ENCODE peak calls at places on chromosomes 6 and 20, in six cellular contexts. R is kidney tubule cell; P is anterior cingulate cortex; Y is SW 1271; M is stimulated activated naive CD8-positive, alpha-beta T cell treated with anti-CD3 and anti-CD28 coated beads, Interleukin-15, amount 100 ng/mL, for 72 hours; Q is activated CD4-positive, CD25-positive, alpha-beta regulatory T cell. L is an unnamed sample.

GRCh38 chr6:133741375-133741861 is 147.5 kb upstream of the TCF21 start:
- DNase-seq in P (no peak), M (no peak), R (peak; percentile 35), Q (no peak), Y (no peak), L (no peak)

GRCh38 chr6:83592770-83593394 is 80.5 kb downstream of the PRSS35 start:
- DNase-seq in M (no peak), Y (peak; percentile 39), P (no peak), Q (no peak), R (peak; percentile 44), L (no peak)

GRCh38 chr6:94372229-94372628 is 952.9 kb upstream of the EPHA7 start:
- DNase-seq in Y (no peak), M (no peak), P (no peak), R (no peak), Q (no peak), L (no peak)

GRCh38 chr6:131924881-131925474 is 26.2 kb downstream of the CCN2 start:
- DNase-seq in R (peak; percentile 56), Q (no peak), Y (peak; percentile 58), M (no peak), P (no peak), L (no peak)

GRCh38 chr6:16755544-16755943 is 5.7 kb downstream of the ATXN1 start:
- DNase-seq in Y (no peak), M (no peak), Q (no peak), P (no peak), R (no peak), L (no peak)

GRCh38 chr20:43665466-43666176 is 1.3 kb upstream of the MYBL2 start:
- DNase-seq in P (no peak), M (no peak), Q (no peak), Y (no peak), R (no peak), L (no peak)

GRCh38 chr20:23161968-23162696 is 76.0 kb upstream of the CD93 start:
- DNase-seq in P (no peak), M (no peak), Q (no peak), R (peak; percentile 96), Y (no peak), L (peak; percentile 90)

GRCh38 chr6:16106991-16107787 is 21.7 kb upstream of the MYLIP start:
- DNase-seq in M (no peak), P (no peak), Y (no peak), R (no peak), Q (no peak), L (no peak)

GRCh38 chr6:4582506-4582905 is 193.7 kb upstream of the CDYL start:
- DNase-seq in Q (no peak), R (no peak), M (no peak), Y (no peak), P (no peak), L (no peak)

GRCh38 chr6:151341481-151342195 is 49.7 kb downstream of the ZBTB2 start:
- DNase-seq in Q (no peak), R (no peak), P (no peak), Y (no peak), M (no peak), L (no peak)

GRCh38 chr6:47135772-47136171 is 93.6 kb upstream of the ADGRF1 start:
- DNase-seq in P (no peak), R (peak; percentile 95), Y (peak; percentile 56), Q (no peak), M (no peak), L (no peak)

GRCh38 chr20:2165871-2166270 is 64.2 kb downstream of the STK35 start:
- DNase-seq in R (no peak), Q (no peak), M (no peak), P (no peak), Y (no peak), L (no peak)

GRCh38 chr20:3101737-3102574 is 17.4 kb upstream of the AVP start:
- DNase-seq in Q (peak; percentile 9), Y (no peak), M (peak; percentile 83), R (no peak), P (no peak), L (no peak)

GRCh38 chr6:37602360-37602759 is 95.3 kb downstream of the MDGA1 start:
- DNase-seq in P (no peak), Q (no peak), M (no peak), Y (no peak), R (no peak), L (no peak)

GRCh38 chr6:165654144-165654543 is 8.9 kb downstream of the PDE10A start:
- DNase-seq in M (no peak), Y (no peak), R (no peak), Q (no peak), P (no peak), L (no peak)

GRCh38 chr6:165082631-165083030 is 226.8 kb downstream of the C6orf118 start:
- DNase-seq in Y (no peak), M (no peak), Q (no peak), R (no peak), P (no peak), L (no peak)

GRCh38 chr20:34096699-34097420 is 15.2 kb downstream of the EIF2S2 start:
- DNase-seq in M (no peak), Y (no peak), P (no peak), Q (no peak), R (no peak), L (no peak)

GRCh38 chr6:139271056-139271455 is 20.7 kb downstream of the TXLNB start:
- DNase-seq in Y (no peak), Q (no peak), R (peak; percentile 46), M (no peak), P (no peak), L (no peak)

GRCh38 chr6:56890683-56891429 is 64.1 kb upstream of the BEND6 start:
- DNase-seq in P (no peak), Q (no peak), Y (peak; percentile 30), R (peak; percentile 72), M (no peak), L (no peak)

GRCh38 chr20:1086273-1087213 is 31.9 kb upstream of the PSMF1 start:
- DNase-seq in M (no peak), R (no peak), P (no peak), Y (no peak), Q (no peak), L (no peak)

GRCh38 chr6:16583151-16583762 is 178.0 kb downstream of the ATXN1 start:
- DNase-seq in P (no peak), M (no peak), Q (no peak), Y (no peak), R (no peak), L (no peak)

GRCh38 chr6:77373955-77374354 is 89.3 kb downstream of the HTR1B start:
- DNase-seq in P (no peak), Y (no peak), R (no peak), M (no peak), Q (no peak), L (no peak)

GRCh38 chr6:166540631-166541331 is 45.7 kb downstream of the RAMACL start:
- DNase-seq in Y (no peak), Q (peak; percentile 24), R (no peak), P (no peak), M (peak; percentile 41), L (no peak)

GRCh38 chr6:37979392-37980221 is 160.1 kb downstream of the ZFAND3 start:
- DNase-seq in Q (no peak), Y (no peak), R (no peak), M (no peak), P (no peak), L (no peak)